ENCODE peak calls at places on chromosome 15, in ten cellular contexts. One of them, this sample, is unnamed.

GRCh38 chr15:74311734-74312444 is 55.6 kb downstream of the CYP11A1 start:
- DNase-seq in transverse colon: no peak
- DNase-seq in suprapubic skin: no peak
- DNase-seq in K562: peak; percentile 81
- DNase-seq in stomach: no peak
- DNase-seq in tibial nerve: no peak
- DNase-seq in A549: peak; percentile 34
- DNase-seq in esophagus muscularis mucosa: no peak
- DNase-seq in sigmoid colon: no peak
- DNase-seq in H1: no peak
- DNase-seq in this sample: no peak

GRCh38 chr15:87681054-87681453 is 575.5 kb downstream of the NTRK3 start:
- DNase-seq in sigmoid colon: no peak
- DNase-seq in esophagus muscularis mucosa: no peak
- DNase-seq in transverse colon: no peak
- DNase-seq in stomach: no peak
- DNase-seq in suprapubic skin: no peak
- DNase-seq in A549: no peak
- DNase-seq in H1: no peak
- DNase-seq in tibial nerve: no peak
- DNase-seq in K562: no peak
- DNase-seq in this sample: no peak

GRCh38 chr15:90497912-90498311 is 31.8 kb upstream of the CRTC3 start:
- DNase-seq in esophagus muscularis mucosa: no peak
- DNase-seq in A549: no peak
- DNase-seq in K562: peak; percentile 26
- DNase-seq in stomach: no peak
- DNase-seq in suprapubic skin: no peak
- DNase-seq in sigmoid colon: no peak
- DNase-seq in transverse colon: peak; percentile 60
- DNase-seq in H1: no peak
- DNase-seq in tibial nerve: no peak
- DNase-seq in this sample: no peak

GRCh38 chr15:70095387-70096214 is 2.1 kb downstream of the TLE3 start:
- DNase-seq in suprapubic skin: peak; percentile 75
- DNase-seq in tibial nerve: no peak
- DNase-seq in stomach: peak; percentile 47
- DNase-seq in sigmoid colon: peak; percentile 72
- DNase-seq in transverse colon: peak; percentile 43
- DNase-seq in esophagus muscularis mucosa: no peak
- DNase-seq in K562: peak; percentile 57
- DNase-seq in H1: peak; percentile 79
- DNase-seq in A549: no peak
- DNase-seq in this sample: peak; percentile 75

GRCh38 chr15:43702701-43703433 is 9.2 kb downstream of the CKMT1A start:
- DNase-seq in H1: no peak
- DNase-seq in esophagus muscularis mucosa: no peak
- DNase-seq in A549: no peak
- DNase-seq in suprapubic skin: no peak
- DNase-seq in sigmoid colon: no peak
- DNase-seq in transverse colon: no peak
- DNase-seq in K562: no peak
- DNase-seq in tibial nerve: no peak
- DNase-seq in stomach: no peak
- DNase-seq in this sample: no peak

GRCh38 chr15:58467722-58468436 is 36.1 kb downstream of the LIPC start:
- DNase-seq in sigmoid colon: no peak
- DNase-seq in A549: no peak
- DNase-seq in K562: no peak
- DNase-seq in suprapubic skin: no peak
- DNase-seq in esophagus muscularis mucosa: no peak
- DNase-seq in tibial nerve: no peak
- DNase-seq in H1: no peak
- DNase-seq in stomach: peak; percentile 75
- DNase-seq in transverse colon: no peak
- DNase-seq in this sample: peak; percentile 65

GRCh38 chr15:61888074-61888780 is 172.0 kb downstream of the VPS13C start:
- DNase-seq in K562: no peak
- DNase-seq in esophagus muscularis mucosa: no peak
- DNase-seq in A549: no peak
- DNase-seq in tibial nerve: no peak
- DNase-seq in sigmoid colon: no peak
- DNase-seq in suprapubic skin: no peak
- DNase-seq in stomach: no peak
- DNase-seq in transverse colon: no peak
- DNase-seq in H1: no peak
- DNase-seq in this sample: no peak

GRCh38 chr15:43930079-43930478 is 103.3 kb downstream of the WDR76 start:
- DNase-seq in sigmoid colon: no peak
- DNase-seq in tibial nerve: no peak
- DNase-seq in K562: no peak
- DNase-seq in H1: peak; percentile 51
- DNase-seq in esophagus muscularis mucosa: no peak
- DNase-seq in A549: no peak
- DNase-seq in stomach: no peak
- DNase-seq in transverse colon: no peak
- DNase-seq in suprapubic skin: no peak
- DNase-seq in this sample: no peak

GRCh38 chr15:48966595-48967301 is 3.0 kb upstream of the SHC4 start:
- DNase-seq in sigmoid colon: no peak
- DNase-seq in K562: no peak
- DNase-seq in transverse colon: no peak
- DNase-seq in esophagus muscularis mucosa: peak; percentile 42
- DNase-seq in H1: no peak
- DNase-seq in stomach: no peak
- DNase-seq in suprapubic skin: no peak
- DNase-seq in A549: no peak
- DNase-seq in tibial nerve: no peak
- DNase-seq in this sample: no peak

GRCh38 chr15:83565553-83566159 is 88.3 kb upstream of the ADAMTSL3 start:
- DNase-seq in K562: peak; percentile 31
- DNase-seq in A549: peak; percentile 39
- DNase-seq in H1: no peak
- DNase-seq in sigmoid colon: no peak
- DNase-seq in transverse colon: no peak
- DNase-seq in esophagus muscularis mucosa: no peak
- DNase-seq in suprapubic skin: no peak
- DNase-seq in stomach: no peak
- DNase-seq in tibial nerve: peak; percentile 30
- DNase-seq in this sample: no peak

GRCh38 chr15:78259232-78259631 is 5.1 kb upstream of the DNAJA4 start:
- DNase-seq in K562: no peak
- DNase-seq in H1: no peak
- DNase-seq in transverse colon: no peak
- DNase-seq in sigmoid colon: no peak
- DNase-seq in esophagus muscularis mucosa: no peak
- DNase-seq in tibial nerve: no peak
- DNase-seq in A549: no peak
- DNase-seq in stomach: no peak
- DNase-seq in suprapubic skin: no peak
- DNase-seq in this sample: no peak

GRCh38 chr15:52154896-52155865 is 36.0 kb downstream of the GNB5 start:
- DNase-seq in H1: peak; percentile 28
- DNase-seq in suprapubic skin: no peak
- DNase-seq in K562: no peak
- DNase-seq in tibial nerve: no peak
- DNase-seq in esophagus muscularis mucosa: peak; percentile 74
- DNase-seq in A549: no peak
- DNase-seq in transverse colon: no peak
- DNase-seq in stomach: no peak
- DNase-seq in sigmoid colon: no peak
- DNase-seq in this sample: no peak
- TF ChIP-seq EP300 in H1: no peak
- TF ChIP-seq EP300 in suprapubic skin: no peak
- TF ChIP-seq EP300 in K562: no peak
- TF ChIP-seq EP300 in tibial nerve: no peak
- TF ChIP-seq EP300 in esophagus muscularis mucosa: no peak
- TF ChIP-seq EP300 in A549: no peak
- TF ChIP-seq EP300 in transverse colon: no peak
- TF ChIP-seq EP300 in stomach: no peak
- TF ChIP-seq EP300 in sigmoid colon: no peak
- TF ChIP-seq EP300 in this sample: no peak

DNA sequence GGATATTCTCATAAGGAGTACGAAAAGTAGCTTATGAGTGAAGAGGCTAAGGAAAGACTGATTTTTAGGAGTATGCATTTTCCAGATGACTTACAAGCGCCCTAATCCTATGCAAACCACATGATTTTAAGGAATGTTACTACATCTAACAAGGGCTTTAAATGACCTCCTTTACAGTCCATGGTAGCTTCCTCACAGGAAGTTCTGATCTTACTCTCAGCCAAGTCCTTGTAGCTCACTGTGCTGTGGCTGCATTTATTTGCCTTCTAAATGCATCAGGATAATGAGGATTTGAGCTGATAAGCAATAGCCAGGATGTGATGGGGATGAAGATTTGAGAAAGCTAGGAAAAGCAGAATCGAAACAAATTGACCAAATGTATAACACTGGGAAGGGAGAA is 896.0 kb downstream of the MCTP2 start:
- DNase-seq in H1: no peak
- DNase-seq in suprapubic skin: no peak
- DNase-seq in stomach: no peak
- DNase-seq in esophagus muscularis mucosa: no peak
- DNase-seq in transverse colon: no peak
- DNase-seq in tibial nerve: no peak
- DNase-seq in A549: no peak
- DNase-seq in sigmoid colon: no peak
- DNase-seq in K562: no peak
- DNase-seq in this sample: no peak
- H3K27ac ChIP-seq in H1: no peak overlapping the region
- H3K27ac ChIP-seq in suprapubic skin: no peak overlapping the region
- H3K27ac ChIP-seq in stomach: no peak overlapping the region
- H3K27ac ChIP-seq in esophagus muscularis mucosa: no peak overlapping the region
- H3K27ac ChIP-seq in transverse colon: no peak overlapping the region
- H3K27ac ChIP-seq in tibial nerve: no peak overlapping the region
- H3K27ac ChIP-seq in A549: no peak overlapping the region
- H3K27ac ChIP-seq in sigmoid colon: no peak overlapping the region
- H3K27ac ChIP-seq in K562: no peak overlapping the region
- H3K27ac ChIP-seq in this sample: no peak overlapping the region

GRCh38 chr15:99589801-99590200 is 24.0 kb downstream of the MEF2A start:
- DNase-seq in K562: no peak
- DNase-seq in tibial nerve: no peak
- DNase-seq in suprapubic skin: no peak
- DNase-seq in sigmoid colon: no peak
- DNase-seq in H1: no peak
- DNase-seq in A549: no peak
- DNase-seq in stomach: no peak
- DNase-seq in esophagus muscularis mucosa: no peak
- DNase-seq in transverse colon: no peak
- DNase-seq in this sample: no peak

GRCh38 chr15:99594916-99595315 is 29.1 kb downstream of the MEF2A start:
- DNase-seq in esophagus muscularis mucosa: no peak
- DNase-seq in A549: no peak
- DNase-seq in H1: no peak
- DNase-seq in K562: no peak
- DNase-seq in transverse colon: no peak
- DNase-seq in stomach: no peak
- DNase-seq in suprapubic skin: no peak
- DNase-seq in sigmoid colon: no peak
- DNase-seq in tibial nerve: no peak
- DNase-seq in this sample: no peak

GRCh38 chr15:99593070-99593469 is 27.3 kb downstream of the MEF2A start:
- DNase-seq in K562: no peak
- DNase-seq in suprapubic skin: no peak
- DNase-seq in H1: no peak
- DNase-seq in transverse colon: no peak
- DNase-seq in A549: no peak
- DNase-seq in tibial nerve: no peak
- DNase-seq in esophagus muscularis mucosa: no peak
- DNase-seq in stomach: no peak
- DNase-seq in sigmoid colon: no peak
- DNase-seq in this sample: no peak

GRCh38 chr15:99590913-99591646 is 25.3 kb downstream of the MEF2A start:
- DNase-seq in K562: no peak
- DNase-seq in A549: no peak
- DNase-seq in stomach: no peak
- DNase-seq in transverse colon: no peak
- DNase-seq in esophagus muscularis mucosa: no peak
- DNase-seq in tibial nerve: no peak
- DNase-seq in H1: no peak
- DNase-seq in suprapubic skin: no peak
- DNase-seq in sigmoid colon: no peak
- DNase-seq in this sample: no peak

GRCh38 chr15:99592135-99592845 is 26.5 kb downstream of the MEF2A start:
- DNase-seq in K562: no peak
- DNase-seq in H1: no peak
- DNase-seq in stomach: no peak
- DNase-seq in suprapubic skin: no peak
- DNase-seq in sigmoid colon: no peak
- DNase-seq in transverse colon: no peak
- DNase-seq in tibial nerve: no peak
- DNase-seq in A549: no peak
- DNase-seq in esophagus muscularis mucosa: no peak
- DNase-seq in this sample: no peak
- TF ChIP-seq EP300 in K562: no peak
- TF ChIP-seq EP300 in H1: no peak
- TF ChIP-seq EP300 in stomach: no peak
- TF ChIP-seq EP300 in suprapubic skin: no peak
- TF ChIP-seq EP300 in sigmoid colon: no peak
- TF ChIP-seq EP300 in transverse colon: no peak
- TF ChIP-seq EP300 in tibial nerve: no peak
- TF ChIP-seq EP300 in A549: no peak
- TF ChIP-seq EP300 in esophagus muscularis mucosa: no peak
- TF ChIP-seq EP300 in this sample: no peak

GRCh38 chr15:46526726-46527110 is 891.9 kb downstream of the SQOR start:
- DNase-seq in A549: no peak
- DNase-seq in esophagus muscularis mucosa: no peak
- DNase-seq in sigmoid colon: no peak
- DNase-seq in stomach: no peak
- DNase-seq in H1: no peak
- DNase-seq in suprapubic skin: no peak
- DNase-seq in transverse colon: no peak
- DNase-seq in K562: no peak
- DNase-seq in tibial nerve: no peak
- DNase-seq in this sample: no peak
- H3K27ac ChIP-seq in A549: no peak overlapping the region
- H3K27ac ChIP-seq in esophagus muscularis mucosa: no peak overlapping the region
- H3K27ac ChIP-seq in sigmoid colon: no peak overlapping the region
- H3K27ac ChIP-seq in stomach: no peak overlapping the region
- H3K27ac ChIP-seq in H1: no peak overlapping the region
- H3K27ac ChIP-seq in suprapubic skin: no peak overlapping the region
- H3K27ac ChIP-seq in transverse colon: peak overlapping the region; percentile 78
- H3K27ac ChIP-seq in K562: no peak overlapping the region
- H3K27ac ChIP-seq in tibial nerve: no peak overlapping the region
- H3K27ac ChIP-seq in this sample: no peak overlapping the region

GRCh38 chr15:29093696-29094343 is 175.8 kb downstream of the NSMCE3 start:
- DNase-seq in transverse colon: no peak
- DNase-seq in suprapubic skin: peak; percentile 6
- DNase-seq in A549: no peak
- DNase-seq in esophagus muscularis mucosa: no peak
- DNase-seq in sigmoid colon: peak; percentile 45
- DNase-seq in tibial nerve: no peak
- DNase-seq in H1: no peak
- DNase-seq in K562: no peak
- DNase-seq in stomach: no peak
- DNase-seq in this sample: no peak
- TF ChIP-seq EP300 in transverse colon: no peak
- TF ChIP-seq EP300 in suprapubic skin: no peak
- TF ChIP-seq EP300 in A549: no peak
- TF ChIP-seq EP300 in esophagus muscularis mucosa: no peak
- TF ChIP-seq EP300 in sigmoid colon: no peak
- TF ChIP-seq EP300 in tibial nerve: no peak
- TF ChIP-seq EP300 in H1: no peak
- TF ChIP-seq EP300 in K562: no peak
- TF ChIP-seq EP300 in stomach: no peak
- TF ChIP-seq EP300 in this sample: no peak